ENCODE peak calls at places on chromosomes 16 and 17, in six cellular contexts. I, N, U, J, H and A are unnamed samples.

GRCh38 chr17:28745052-28745776 is 1.4 kb downstream of the TRAF4 start:
- DNase-seq in I (peak), N (peak), U (no peak), J (no peak), H (no peak), A (no peak)

GRCh38 chr17:60926466-60927183 is 249.0 kb downstream of the BCAS3 start:
- DNase-seq in I (no peak), N (no peak), U (no peak), J (no peak), H (no peak), A (no peak)

GRCh38 chr17:4852504-4853075 is 19.4 kb downstream of the MINK1 start:
- DNase-seq in I (no peak), N (no peak), U (no peak), J (no peak), H (no peak), A (peak)

GRCh38 chr16:70778901-70779309 is 22.1 kb downstream of the VAC14 start:
- DNase-seq in I (peak), N (no peak), U (peak), J (peak), H (no peak), A (peak)

GRCh38 chr17:17738901-17739300 is 57.6 kb downstream of the RAI1 start:
- DNase-seq in I (no peak), N (no peak), U (no peak), J (no peak), H (no peak), A (no peak)

GRCh38 chr16:2530629-2531318 is 434 bp downstream of the CEMP1 start:
- DNase-seq in I (no peak), N (no peak), U (no peak), J (no peak), H (no peak), A (peak)

GRCh38 chr17:41523787-41524186 is 4.3 kb downstream of the KRT19 start:
- DNase-seq in I (no peak), N (no peak), U (no peak), J (no peak), H (no peak), A (no peak)

GRCh38 chr17:61403846-61404701 is 4.4 kb downstream of the TBX2 start:
- DNase-seq in I (no peak), N (no peak), U (no peak), J (peak), H (no peak), A (no peak)

GRCh38 chr16:13298676-13299075 is 397.3 kb downstream of the SHISA9 start:
- DNase-seq in I (no peak), N (no peak), U (no peak), J (no peak), H (no peak), A (no peak)

GRCh38 chr16:69833791-69834282 is 71.7 kb downstream of the WWP2 start:
- DNase-seq in I (no peak), N (no peak), U (no peak), J (no peak), H (no peak), A (peak)